ENCODE peak calls at places on chromosomes 7 and 10, in nine cellular contexts. U is Peyer's patch, O is body of pancreas, J is breast epithelium, D is A549, Z is spleen, A is adrenal gland, F is upper lobe of left lung, I is transverse colon. V is an unnamed sample.

GRCh38 chr7:42734568-42734967 is 177.3 kb downstream of the C7orf25 start:
- DNase-seq in Z (no peak), O (no peak), D (no peak), F (no peak), A (no peak), I (no peak), J (no peak), U (no peak), V (no peak)

GRCh38 chr7:28152594-28152993 is 28.0 kb downstream of the JAZF1 start:
- DNase-seq in F (no peak), J (no peak), U (no peak), A (no peak), I (no peak), O (no peak), Z (no peak), D (no peak), V (no peak)

GRCh38 chr7:52498319-52498718 is 537.1 kb upstream of the POM121L12 start:
- DNase-seq in J (no peak), F (no peak), Z (no peak), D (no peak), A (no peak), O (no peak), U (no peak), I (no peak), V (no peak)

GRCh38 chr10:28217848-28218247 is 85.0 kb downstream of the MPP7 start:
- DNase-seq in U (no peak), D (no peak), Z (no peak), F (no peak), I (no peak), O (peak; percentile 9), A (no peak), J (no peak), V (no peak)

GRCh38 chr7:99365318-99366141 is 9.0 kb upstream of the ARPC1B start:
- DNase-seq in D (peak; percentile 74), Z (peak; percentile 92), O (peak; percentile 67), U (peak; percentile 86), F (peak; percentile 72), I (peak; percentile 80), A (peak; percentile 61), J (no peak), V (no peak)

GRCh38 chr7:105448181-105448580 is 59.5 kb upstream of the SRPK2 start:
- DNase-seq in A (no peak), Z (no peak), F (no peak), U (peak; percentile 68), D (no peak), O (no peak), J (no peak), I (no peak), V (no peak)

GRCh38 chr7:106609416-106609815 is 51.5 kb downstream of the CCDC71L start:
- DNase-seq in O (no peak), J (no peak), I (no peak), A (no peak), Z (no peak), D (no peak), F (no peak), U (no peak), V (no peak)

GRCh38 chr7:2014391-2015241 is 218.1 kb downstream of the MAD1L1 start:
- DNase-seq in F (peak; percentile 19), I (no peak), O (peak; percentile 4), U (no peak), Z (peak; percentile 68), A (no peak), D (no peak), J (no peak), V (no peak)

GRCh38 chr7:73669858-73670385 is 2.3 kb downstream of the VPS37D start:
- DNase-seq in A (no peak), D (no peak), J (no peak), I (no peak), U (no peak), Z (no peak), O (no peak), F (no peak), V (no peak)

GRCh38 chr7:155811560-155811894 is 736 bp downstream of the SHH start:
- DNase-seq in Z (no peak), O (no peak), F (peak; percentile 24), U (no peak), D (no peak), A (no peak), J (no peak), I (peak; percentile 55), V (no peak)

GRCh38 chr7:155808551-155809331 is 3.5 kb downstream of the SHH start:
- DNase-seq in Z (peak; percentile 52), I (peak; percentile 63), A (no peak), U (peak; percentile 68), F (peak; percentile 26), D (peak; percentile 64), O (peak; percentile 32), J (no peak), V (no peak)

GRCh38 chr7:155810607-155811559 is 1.4 kb downstream of the SHH start:
- DNase-seq in J (no peak), A (no peak), O (no peak), U (no peak), Z (peak; percentile 64), I (no peak), F (no peak), D (no peak), V (no peak)

GRCh38 chr7:155809332-155809946 is 2.8 kb downstream of the SHH start:
- DNase-seq in J (no peak), U (no peak), F (peak; percentile 52), I (no peak), A (no peak), D (no peak), O (no peak), Z (peak; percentile 58), V (no peak)

DNA sequence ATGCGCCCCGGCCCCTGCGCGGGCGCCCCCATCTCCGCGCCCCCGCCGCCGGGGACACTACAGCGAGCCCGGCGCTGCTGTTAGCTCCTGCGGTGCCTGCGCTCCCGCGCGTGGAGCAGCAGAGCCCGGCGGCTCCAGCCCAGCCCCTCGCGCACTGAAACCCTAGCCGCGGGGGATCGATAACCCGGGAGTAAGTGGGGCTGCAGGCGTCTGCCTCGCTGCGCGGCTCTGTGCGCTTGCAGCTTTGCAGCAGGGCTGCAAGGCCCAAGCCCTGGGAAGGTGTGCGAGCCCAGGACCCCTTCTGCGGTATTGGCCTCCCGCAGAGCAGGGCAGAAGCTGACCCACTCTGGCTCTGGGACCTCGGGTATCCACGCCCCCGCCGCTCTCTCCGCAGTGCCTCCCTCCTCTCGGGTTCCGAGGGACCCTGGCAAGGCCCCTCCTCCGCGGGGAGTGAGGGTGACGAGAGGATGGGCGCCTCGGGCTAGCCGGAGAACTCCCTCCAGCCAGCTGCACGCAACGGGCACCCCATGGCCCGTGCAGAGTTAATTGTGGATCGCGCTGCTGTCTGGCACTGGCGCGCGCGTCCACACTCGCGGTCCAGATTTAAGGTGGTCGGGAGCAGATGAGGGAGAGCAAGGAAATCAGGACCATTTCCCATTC is 2.2 kb downstream of the SHH start:
- DNase-seq in O (no peak), A (no peak), F (peak; percentile 24), D (no peak), Z (peak; percentile 58), J (no peak), I (no peak), U (no peak), V (no peak)
- TF ChIP-seq POLR2A in O (no peak), A (no peak), F (no peak), D (no peak), Z (no peak), J (no peak), I (no peak), U (no peak), V (no peak)

GRCh38 chr7:16989883-16990413 is 108.2 kb upstream of the AGR3 start:
- DNase-seq in Z (no peak), J (peak; percentile 97), A (peak; percentile 86), O (peak; percentile 68), F (peak; percentile 86), I (peak; percentile 86), U (peak; percentile 80), D (peak; percentile 67), V (peak; percentile 85)
- H3K4me3 ChIP-seq in Z (no peak overlapping the region), J (peak overlapping the region; percentile 14), A (no peak overlapping the region), O (no peak overlapping the region), F (no peak overlapping the region), I (no peak overlapping the region), U (no peak overlapping the region), D (peak overlapping the region; percentile 14), V (no peak overlapping the region)

GRCh38 chr10:1044964-1045363 is 4.0 kb downstream of the IDI1 start:
- DNase-seq in Z (no peak), J (no peak), O (no peak), I (no peak), F (no peak), A (no peak), D (no peak), U (no peak), V (no peak)

GRCh38 chr10:1045415-1045814 is 3.5 kb downstream of the IDI1 start:
- DNase-seq in J (no peak), O (no peak), D (no peak), A (no peak), U (no peak), F (no peak), I (no peak), Z (no peak), V (no peak)

GRCh38 chr10:1041514-1041913 is 7.4 kb downstream of the IDI1 start:
- DNase-seq in Z (no peak), F (no peak), A (no peak), O (no peak), I (no peak), D (no peak), U (no peak), J (no peak), V (no peak)

GRCh38 chr10:1044146-1044545 is 4.8 kb downstream of the IDI1 start:
- DNase-seq in U (no peak), D (no peak), Z (no peak), J (no peak), O (no peak), I (no peak), A (no peak), F (no peak), V (no peak)

DNA sequence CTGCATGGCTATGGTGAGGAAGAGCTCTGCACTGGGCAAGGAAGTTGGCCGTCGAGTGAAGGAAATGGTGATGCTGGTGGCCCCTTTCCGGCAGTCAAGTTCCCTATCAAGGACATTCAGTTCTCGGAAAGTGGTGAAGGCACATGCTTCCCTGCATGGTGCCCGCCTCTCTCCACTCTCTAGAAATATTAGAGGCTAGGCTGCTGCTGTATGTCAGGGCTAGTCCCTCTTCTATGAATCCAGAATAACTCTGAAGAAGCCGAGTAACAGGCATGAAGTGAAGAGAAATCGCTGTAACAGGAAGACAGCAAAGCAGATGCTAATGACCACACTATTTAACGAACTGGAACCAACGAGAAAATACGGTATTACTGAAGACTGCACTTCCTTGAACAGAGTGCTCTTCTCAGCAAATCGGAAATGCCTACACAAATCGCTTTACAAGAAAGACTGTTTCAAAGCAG is 5.4 kb downstream of the IDI1 start:
- DNase-seq in F (peak; percentile 71), J (no peak), A (peak; percentile 58), U (peak; percentile 84), I (peak; percentile 44), O (no peak), Z (peak; percentile 90), D (no peak), V (no peak)
- TF ChIP-seq POLR2A in F (peak; percentile 62), J (no peak), A (peak; percentile 45), U (no peak), I (peak; percentile 61), O (peak; percentile 33), Z (peak; percentile 39), D (no peak), V (no peak)

DNA sequence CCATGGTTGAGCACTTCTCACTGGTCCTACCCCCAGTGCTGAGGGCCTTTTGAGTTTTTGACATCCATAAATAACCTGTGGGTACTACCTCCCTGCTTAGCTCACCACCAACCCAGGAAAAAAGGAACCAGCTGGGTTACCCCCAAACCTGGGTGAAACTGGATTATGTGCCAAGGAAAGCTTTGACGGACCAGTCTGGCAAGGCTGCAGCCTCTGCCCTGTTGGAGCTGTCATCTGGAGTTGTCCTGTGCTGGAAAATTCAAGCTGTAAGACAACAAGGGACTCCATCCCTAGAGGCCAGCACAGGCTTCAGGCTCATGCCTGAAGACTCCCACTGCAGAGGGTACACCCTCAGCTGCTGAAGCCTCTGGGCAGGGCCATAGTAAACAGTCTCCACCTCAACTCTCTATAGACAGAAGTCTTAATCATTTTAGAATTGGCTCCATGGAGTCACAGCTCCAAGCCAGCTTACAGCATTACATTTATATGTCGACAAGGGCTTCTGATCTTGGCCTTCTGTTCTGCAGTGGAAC is 115.5 kb upstream of the AFAP1L2 start:
- DNase-seq in D (no peak), O (no peak), A (no peak), Z (no peak), U (no peak), I (peak; percentile 37), F (no peak), J (no peak), V (no peak)
- H3K4me3 ChIP-seq in D (no peak overlapping the region), O (no peak overlapping the region), A (no peak overlapping the region), Z (no peak overlapping the region), U (no peak overlapping the region), I (no peak overlapping the region), F (no peak overlapping the region), J (no peak overlapping the region), V (no peak overlapping the region)